ENCODE peak calls at places on chromosomes 3 and 15, in nine cellular contexts. X is body of pancreas, G is heart right ventricle, F is cardiac muscle cell, J is transverse colon, R is AG10803, P is fibroblast of lung, A is mesothelial cell of epicardium, L is A549. O is an unnamed sample.

GRCh38 chr15:85470549-85471271 is 90.3 kb downstream of the AKAP13 start:
- DNase-seq in X (no peak), G (no peak), F (no peak), J (no peak), R (no peak), P (no peak), A (no peak), L (no peak), O (no peak)

GRCh38 chr15:72116680-72117447 is 1.1 kb downstream of the MYO9A start:
- DNase-seq in X (peak; percentile 22), G (peak; percentile 45), F (peak; percentile 19), J (peak; percentile 33), R (peak; percentile 21), P (peak; percentile 35), A (no peak), L (peak; percentile 34), O (no peak)

GRCh38 chr3:22371592-22372291 is 620.7 kb upstream of the ZNF385D start:
- DNase-seq in X (no peak), G (no peak), F (no peak), J (no peak), R (no peak), P (no peak), A (peak; percentile 38), L (no peak), O (no peak)

GRCh38 chr3:89419647-89420141 is 312.3 kb downstream of the EPHA3 start:
- DNase-seq in X (no peak), G (peak; percentile 67), F (peak; percentile 42), J (no peak), R (no peak), P (no peak), A (no peak), L (no peak), O (no peak)

GRCh38 chr3:106251160-106251892 is 382.5 kb upstream of the CBLB start:
- DNase-seq in X (no peak), G (no peak), F (no peak), J (no peak), R (no peak), P (no peak), A (no peak), L (peak; percentile 10), O (no peak)

GRCh38 chr3:46500631-46501377 is 3.0 kb downstream of the RTP3 start:
- DNase-seq in X (no peak), G (no peak), F (peak; percentile 71), J (no peak), R (peak; percentile 84), P (peak; percentile 39), A (no peak), L (no peak), O (no peak)

GRCh38 chr3:65979152-65979551 is 59.6 kb downstream of the MAGI1 start:
- DNase-seq in X (peak; percentile 17), G (peak; percentile 41), F (peak; percentile 95), J (no peak), R (peak; percentile 94), P (peak; percentile 91), A (no peak), L (no peak), O (no peak)

GRCh38 chr15:51759557-51760070 is 8.2 kb downstream of the TMOD2 start:
- DNase-seq in X (peak; percentile 65), G (peak; percentile 52), F (peak; percentile 98), J (peak; percentile 41), R (peak; percentile 98), P (peak; percentile 97), A (no peak), L (no peak), O (no peak)

GRCh38 chr3:65995030-65995429 is 43.7 kb downstream of the MAGI1 start:
- DNase-seq in X (no peak), G (no peak), F (peak; percentile 40), J (no peak), R (peak; percentile 72), P (peak; percentile 46), A (no peak), L (no peak), O (no peak)

GRCh38 chr15:85313339-85313738 is 67.1 kb upstream of the AKAP13 start:
- DNase-seq in X (no peak), G (no peak), F (no peak), J (no peak), R (no peak), P (no peak), A (no peak), L (no peak), O (no peak)

GRCh38 chr3:28699283-28699682 is 350.7 kb upstream of the AZI2 start:
- DNase-seq in X (peak; percentile 69), G (no peak), F (no peak), J (no peak), R (no peak), P (no peak), A (no peak), L (no peak), O (no peak)

GRCh38 chr3:72041531-72041930 is 256.6 kb upstream of the PROK2 start:
- DNase-seq in X (no peak), G (no peak), F (peak; percentile 34), J (peak; percentile 12), R (peak; percentile 79), P (peak; percentile 38), A (no peak), L (no peak), O (no peak)

GRCh38 chr3:123270818-123271217 is 69.1 kb downstream of the SEC22A start:
- DNase-seq in X (no peak), G (no peak), F (no peak), J (no peak), R (no peak), P (no peak), A (no peak), L (no peak), O (no peak)

GRCh38 chr3:123262868-123263267 is 61.1 kb downstream of the SEC22A start:
- DNase-seq in X (no peak), G (no peak), F (no peak), J (no peak), R (no peak), P (no peak), A (no peak), L (no peak), O (no peak)

GRCh38 chr3:123271466-123272159 is 69.9 kb downstream of the SEC22A start:
- DNase-seq in X (no peak), G (peak; percentile 50), F (peak; percentile 17), J (no peak), R (no peak), P (no peak), A (no peak), L (no peak), O (no peak)

GRCh38 chr3:123272547-123272946 is 70.8 kb downstream of the SEC22A start:
- DNase-seq in X (no peak), G (no peak), F (peak; percentile 14), J (no peak), R (peak; percentile 24), P (peak; percentile 13), A (no peak), L (peak; percentile 69), O (no peak)

DNA sequence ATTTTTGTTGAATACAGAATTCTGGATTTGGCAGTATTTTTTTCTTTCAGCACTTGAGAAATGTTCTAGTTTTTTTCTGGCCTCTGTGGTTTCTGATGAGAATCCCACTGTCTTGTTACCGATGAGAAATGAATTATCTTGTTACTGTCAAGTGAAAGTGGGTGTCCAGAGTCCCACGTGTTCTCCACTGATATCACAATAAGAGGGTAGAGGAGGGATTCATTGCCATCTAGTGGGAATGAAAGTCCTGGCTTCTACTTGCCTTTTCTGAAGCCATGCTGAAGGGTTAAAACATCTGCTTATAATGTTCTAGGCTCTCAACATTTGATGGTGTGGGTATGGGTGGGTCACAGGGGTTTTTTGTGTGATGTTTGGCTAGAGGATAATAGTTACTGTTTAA is 66.1 kb downstream of the SEC22A start:
- DNase-seq in X (no peak), G (no peak), F (no peak), J (no peak), R (no peak), P (no peak), A (no peak), L (no peak), O (no peak)
- TF ChIP-seq CTCF in X (no peak), G (no peak), F (no peak), J (no peak), R (peak; percentile 1), P (peak; percentile 2), A (no peak), L (no peak), O (no peak)

GRCh38 chr15:99348412-99348811 is 97.1 kb downstream of the LRRC28 start:
- DNase-seq in X (no peak), G (no peak), F (no peak), J (no peak), R (no peak), P (no peak), A (no peak), L (no peak), O (no peak)

GRCh38 chr15:99345242-99345641 is 94.0 kb downstream of the LRRC28 start:
- DNase-seq in X (no peak), G (no peak), F (no peak), J (no peak), R (no peak), P (no peak), A (no peak), L (no peak), O (no peak)

GRCh38 chr15:99345832-99346462 is 94.7 kb downstream of the LRRC28 start:
- DNase-seq in X (no peak), G (no peak), F (no peak), J (no peak), R (no peak), P (no peak), A (no peak), L (no peak), O (no peak)

GRCh38 chr15:99344639-99345038 is 93.4 kb downstream of the LRRC28 start:
- DNase-seq in X (no peak), G (no peak), F (no peak), J (no peak), R (no peak), P (no peak), A (no peak), L (no peak), O (no peak)

GRCh38 chr15:99347609-99348008 is 96.3 kb downstream of the LRRC28 start:
- DNase-seq in X (no peak), G (no peak), F (peak; percentile 4), J (no peak), R (no peak), P (no peak), A (no peak), L (no peak), O (no peak)
- TF ChIP-seq CTCF in X (no peak), G (no peak), F (no peak), J (no peak), R (no peak), P (no peak), A (no peak), L (no peak), O (no peak)

GRCh38 chr15:77094397-77095030 is 23.6 kb upstream of the TSPAN3 start:
- DNase-seq in X (no peak), G (no peak), F (no peak), J (no peak), R (no peak), P (no peak), A (no peak), L (no peak), O (no peak)
- TF ChIP-seq CTCF in X (no peak), G (no peak), F (peak; percentile 36), J (no peak), R (peak; percentile 12), P (peak; percentile 11), A (no peak), L (no peak), O (peak; percentile 22)

DNA sequence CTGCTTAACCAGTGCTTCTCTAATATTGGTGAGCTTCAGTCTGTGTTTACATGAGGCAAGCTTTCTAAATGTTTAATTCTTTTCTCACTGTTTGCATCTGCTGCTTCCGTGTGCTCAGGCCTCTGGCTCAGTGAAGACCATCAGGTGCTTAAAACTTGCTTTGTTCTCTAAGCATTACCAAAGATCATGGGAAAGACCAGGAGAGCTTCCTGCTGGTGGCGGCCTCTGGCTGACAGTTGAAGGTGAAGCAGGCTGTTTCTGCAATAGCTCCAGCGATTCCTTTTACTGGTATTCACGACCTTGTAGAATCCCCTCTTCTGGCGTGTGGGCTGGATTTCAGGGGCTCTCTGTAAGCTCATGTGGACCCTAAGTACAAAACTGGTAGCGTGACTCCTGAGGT is 45.1 kb downstream of the EDEM1 start:
- DNase-seq in X (peak; percentile 11), G (no peak), F (no peak), J (no peak), R (no peak), P (no peak), A (no peak), L (peak; percentile 17), O (no peak)
- TF ChIP-seq CTCF in X (no peak), G (no peak), F (no peak), J (no peak), R (no peak), P (no peak), A (no peak), L (no peak), O (no peak)